ENCODE peak calls at places on chromosome 19, in five cellular contexts. I is fibroblast of lung; H is GM23248; B is Peyer's patch; K is CD8-positive, alpha-beta T cell. N is an unnamed sample.

GRCh38 chr19:18729933-18730530 is 46.6 kb downstream of the CRTC1 start:
- DNase-seq in I (no peak), B (no peak), K (no peak), H (no peak), N (no peak)

GRCh38 chr19:15412832-15413231 is 6.0 kb downstream of the AKAP8L start:
- DNase-seq in B (no peak), K (no peak), H (no peak), I (no peak), N (no peak)

GRCh38 chr19:13841339-13842293 is 35.3 kb upstream of the NANOS3 start:
- DNase-seq in K (no peak), B (no peak), I (peak; percentile 41), H (peak; percentile 81), N (no peak)

GRCh38 chr19:57068921-57069697 is 50.7 kb upstream of the USP29 start:
- DNase-seq in K (no peak), H (no peak), I (no peak), B (no peak), N (no peak)

GRCh38 chr19:28196961-28197360 is 1016.0 kb downstream of the UQCRFS1 start:
- DNase-seq in I (no peak), K (no peak), B (no peak), H (no peak), N (no peak)

GRCh38 chr19:44641460-44641859 is 2.2 kb upstream of the PVR start:
- DNase-seq in K (no peak), B (no peak), H (no peak), I (no peak), N (no peak)

GRCh38 chr19:10474962-10475451 is 28.1 kb downstream of the KEAP1 start:
- DNase-seq in H (no peak), B (no peak), I (no peak), K (no peak), N (no peak)

GRCh38 chr19:310141-310651 is 19.0 kb upstream of the PLPP2 start:
- DNase-seq in H (no peak), K (no peak), B (no peak), I (no peak), N (no peak)

GRCh38 chr19:29636553-29637325 is 28.5 kb upstream of the PLEKHF1 start:
- DNase-seq in K (no peak), I (no peak), H (peak; percentile 9), B (no peak), N (no peak)

GRCh38 chr19:3047307-3048189 is 14.7 kb downstream of the TLE5 start:
- DNase-seq in B (peak; percentile 91), I (peak; percentile 66), H (peak; percentile 86), K (peak; percentile 81), N (no peak)

GRCh38 chr19:29731331-29731850 is 16.3 kb upstream of the C19orf12 start:
- DNase-seq in K (no peak), B (no peak), I (no peak), H (no peak), N (no peak)

GRCh38 chr19:55433292-55433691 is 9.8 kb downstream of the SHISA7 start:
- DNase-seq in H (no peak), I (no peak), B (no peak), K (no peak), N (no peak)

GRCh38 chr19:5220866-5221265 is 119.7 kb downstream of the PTPRS start:
- DNase-seq in K (no peak), I (no peak), B (no peak), H (no peak), N (no peak)

GRCh38 chr19:341386-342127 is 3.0 kb downstream of the MIER2 start:
- DNase-seq in H (no peak), K (no peak), B (no peak), I (no peak), N (no peak)

GRCh38 chr19:32692727-32693061 is 1.1 kb downstream of the NUDT19 start:
- DNase-seq in K (no peak), I (no peak), B (no peak), H (peak; percentile 36), N (no peak)

GRCh38 chr19:5130371-5131030 is 161.6 kb downstream of the KDM4B start:
- DNase-seq in K (peak; percentile 81), B (peak; percentile 81), H (no peak), I (no peak), N (peak; percentile 86)

GRCh38 chr19:28960586-28960985 is 252.4 kb downstream of the UQCRFS1 start:
- DNase-seq in H (no peak), I (no peak), K (no peak), B (no peak), N (no peak)

GRCh38 chr19:54574527-54575056 is 1.0 kb downstream of the LILRA2 start:
- DNase-seq in H (no peak), I (no peak), K (no peak), B (no peak), N (no peak)

GRCh38 chr19:58543826-58544590 is at the start of gene TRIM28:
- DNase-seq in K (peak; percentile 100), B (peak; percentile 99), H (peak; percentile 99), I (peak; percentile 99), N (peak; percentile 97)

GRCh38 chr19:54620464-54620863 is 9.8 kb upstream of the LILRB1 start:
- DNase-seq in B (no peak), H (no peak), K (no peak), I (no peak), N (no peak)

GRCh38 chr19:8337728-8338127 is 5.3 kb downstream of the KANK3 start:
- DNase-seq in B (no peak), H (no peak), K (no peak), I (no peak), N (no peak)

GRCh38 chr19:58581227-58582141 is 8.3 kb upstream of the MZF1 start:
- DNase-seq in K (peak; percentile 93), I (peak; percentile 70), H (peak; percentile 96), B (peak; percentile 81), N (peak; percentile 89)

GRCh38 chr19:55581145-55581827 is 638 bp upstream of the ZNF579 start:
- DNase-seq in B (no peak), K (no peak), H (peak; percentile 45), I (no peak), N (no peak)

GRCh38 chr19:32674153-32674958 is 624 bp downstream of the ANKRD27 start:
- DNase-seq in I (no peak), B (no peak), K (no peak), H (peak; percentile 43), N (no peak)

GRCh38 chr19:48867922-48868195 is 558 bp downstream of the PLEKHA4 start:
- DNase-seq in I (no peak), B (no peak), K (no peak), H (no peak), N (no peak)

GRCh38 chr19:4589579-4590410 is 30.3 kb upstream of the SEMA6B start:
- DNase-seq in H (no peak), B (no peak), K (no peak), I (no peak), N (no peak)

GRCh38 chr19:55540619-55541018 is 3.7 kb upstream of the SBK2 start:
- DNase-seq in H (no peak), B (no peak), K (no peak), I (no peak), N (no peak)

GRCh38 chr19:50564229-50565105 is 3.8 kb downstream of the LRRC4B start:
- DNase-seq in K (no peak), B (no peak), H (no peak), I (no peak), N (no peak)

GRCh38 chr19:50559636-50560035 is 8.6 kb downstream of the LRRC4B start:
- DNase-seq in K (no peak), I (no peak), B (no peak), H (no peak), N (no peak)

GRCh38 chr19:50563597-50563996 is 4.6 kb downstream of the LRRC4B start:
- DNase-seq in H (no peak), K (no peak), B (no peak), I (no peak), N (no peak)

GRCh38 chr19:50562996-50563395 is 5.2 kb downstream of the LRRC4B start:
- DNase-seq in I (no peak), B (no peak), H (no peak), K (no peak), N (no peak)

GRCh38 chr19:50562329-50562728 is 5.9 kb downstream of the LRRC4B start:
- DNase-seq in B (no peak), K (no peak), I (no peak), H (no peak), N (no peak)
- H3K4me3 ChIP-seq in B (no peak overlapping the region), K (no peak overlapping the region), I (no peak overlapping the region), H (no peak overlapping the region), N (no peak overlapping the region)

GRCh38 chr19:6947745-6948144 is 60.4 kb downstream of the ADGRE1 start:
- DNase-seq in B (no peak), H (peak; percentile 76), I (peak; percentile 29), K (no peak), N (peak; percentile 43)
- H3K27me3 ChIP-seq in B (no peaks in the 10 kb centered on the region), H (no peaks in the 10 kb centered on the region), I (no peaks in the 10 kb centered on the region), K (no peaks in the 10 kb centered on the region), N (no peaks in the 10 kb centered on the region)

DNA sequence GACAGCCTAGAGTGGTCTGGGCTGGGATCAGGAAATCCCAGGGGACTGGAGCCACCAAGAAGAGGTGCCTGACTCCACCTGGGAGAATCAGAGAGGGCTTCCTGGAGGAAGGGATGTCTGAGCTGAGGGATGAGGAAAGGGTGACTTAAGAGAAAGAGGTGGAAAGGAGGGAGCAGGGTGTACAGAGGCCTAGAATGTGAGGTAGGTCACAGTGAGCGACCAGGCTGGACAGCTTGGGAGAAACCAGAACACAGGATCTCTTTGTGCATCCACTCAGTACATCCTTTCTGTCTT is 1.0 kb downstream of the TBCB start:
- DNase-seq in B (no peak), I (no peak), K (no peak), H (no peak), N (no peak)
- H3K36me3 ChIP-seq in B (no peaks in the 10 kb centered on the region), I (peaks cover 19% of the 10 kb centered on the region), K (peaks cover 30% of the 10 kb centered on the region), H (peaks cover 8% of the 10 kb centered on the region), N (peaks cover 17% of the 10 kb centered on the region)

GRCh38 chr19:41332000-41332399 is 21.7 kb downstream of the TGFB1 start:
- DNase-seq in K (no peak), H (no peak), I (no peak), B (no peak), N (no peak)

GRCh38 chr19:41332468-41332867 is 21.3 kb downstream of the TGFB1 start:
- DNase-seq in B (no peak), I (no peak), H (no peak), K (no peak), N (no peak)

GRCh38 chr19:41330946-41331678 is 21.1 kb downstream of the CCDC97 start:
- DNase-seq in K (no peak), H (no peak), I (no peak), B (no peak), N (no peak)

GRCh38 chr19:41328818-41329220 is 18.8 kb downstream of the CCDC97 start:
- DNase-seq in K (no peak), I (no peak), B (peak; percentile 36), H (no peak), N (no peak)

GRCh38 chr19:41330476-41330875 is 20.5 kb downstream of the CCDC97 start:
- DNase-seq in B (no peak), I (no peak), K (no peak), H (no peak), N (no peak)
- H3K4me3 ChIP-seq in B (no peak overlapping the region), I (no peak overlapping the region), K (no peak overlapping the region), H (no peak overlapping the region), N (no peak overlapping the region)

N was measured in GM06990.